ENCODE peak calls at places on chromosomes 7 and 10, in ten cellular contexts. I is naive thymus-derived CD4-positive, alpha-beta T cell; P is AG04450; E is brain microvascular endothelial cell; O is CD8-positive, alpha-beta T cell; X is IMR-90; B is NB4; Y is esophagus squamous epithelium; G is stomach; Z is AG10803. V is an unnamed sample.

GRCh38 chr7:122217125-122217524 is 73.1 kb upstream of the AASS start:
- DNase-seq in I (no peak), P (no peak), E (no peak), O (no peak), X (no peak), B (no peak), Y (no peak), G (no peak), Z (peak; percentile 3), V (no peak)

GRCh38 chr7:94451276-94451675 is 56.6 kb downstream of the COL1A2 start:
- DNase-seq in I (no peak), P (no peak), E (no peak), O (no peak), X (no peak), B (no peak), Y (no peak), G (no peak), Z (no peak), V (no peak)

GRCh38 chr7:65983965-65984654 is 2.1 kb upstream of the GUSB start:
- DNase-seq in I (no peak), P (no peak), E (no peak), O (no peak), X (no peak), B (no peak), Y (no peak), G (no peak), Z (no peak), V (peak; percentile 7)

GRCh38 chr10:1688531-1688930 is 48.8 kb downstream of the ADARB2 start:
- DNase-seq in I (no peak), P (no peak), E (no peak), O (no peak), X (no peak), B (no peak), Y (no peak), G (no peak), Z (no peak), V (no peak)

GRCh38 chr10:88841316-88842111 is 10.1 kb downstream of the ANKRD22 start:
- DNase-seq in I (no peak), P (no peak), E (no peak), O (no peak), X (no peak), B (peak; percentile 33), Y (no peak), G (peak; percentile 52), Z (no peak), V (no peak)

GRCh38 chr10:49254556-49255318 is 44.2 kb upstream of the C10orf71 start:
- DNase-seq in I (no peak), P (no peak), E (no peak), O (peak; percentile 40), X (no peak), B (peak; percentile 12), Y (no peak), G (no peak), Z (no peak), V (no peak)

GRCh38 chr7:106365252-106366005 is 80.6 kb upstream of the NAMPT start:
- DNase-seq in I (no peak), P (no peak), E (no peak), O (no peak), X (no peak), B (peak; percentile 78), Y (no peak), G (peak; percentile 60), Z (no peak), V (no peak)

GRCh38 chr7:19117870-19118608 is 603 bp upstream of the TWIST1 start:
- DNase-seq in I (no peak), P (no peak), E (peak; percentile 2), O (no peak), X (peak; percentile 21), B (peak; percentile 32), Y (no peak), G (no peak), Z (no peak), V (no peak)

GRCh38 chr7:140003913-140004382 is 58.8 kb downstream of the PARP12 start:
- DNase-seq in I (peak; percentile 36), P (peak; percentile 56), E (peak; percentile 61), O (peak; percentile 25), X (peak; percentile 75), B (peak; percentile 87), Y (no peak), G (peak; percentile 43), Z (peak; percentile 65), V (peak; percentile 33)

GRCh38 chr10:130109796-130110235 is 814 bp downstream of the C10orf143 start:
- DNase-seq in I (peak; percentile 82), P (peak; percentile 78), E (peak; percentile 81), O (peak; percentile 72), X (peak; percentile 85), B (peak; percentile 88), Y (peak; percentile 59), G (peak; percentile 82), Z (peak; percentile 87), V (peak; percentile 50)

GRCh38 chr7:156836443-156836842 is 56.5 kb downstream of the LMBR1 start:
- DNase-seq in I (no peak), P (no peak), E (no peak), O (no peak), X (peak; percentile 73), B (no peak), Y (no peak), G (no peak), Z (no peak), V (no peak)

GRCh38 chr7:142798451-142799438 is 28.0 kb downstream of the PRSS2 start:
- DNase-seq in I (peak; percentile 52), P (no peak), E (no peak), O (no peak), X (no peak), B (no peak), Y (no peak), G (no peak), Z (no peak), V (no peak)

GRCh38 chr10:131743190-131744151 is 157.3 kb upstream of the PPP2R2D start:
- DNase-seq in I (no peak), P (no peak), E (no peak), O (no peak), X (no peak), B (peak; percentile 99), Y (no peak), G (no peak), Z (no peak), V (no peak)

GRCh38 chr10:129953541-129954031 is 10.5 kb downstream of the EBF3 start:
- DNase-seq in I (no peak), P (no peak), E (no peak), O (no peak), X (no peak), B (no peak), Y (no peak), G (peak; percentile 8), Z (peak; percentile 94), V (no peak)

GRCh38 chr7:148763622-148764021 is 64.9 kb downstream of the CUL1 start:
- DNase-seq in I (no peak), P (peak; percentile 15), E (no peak), O (no peak), X (peak; percentile 55), B (no peak), Y (no peak), G (no peak), Z (peak; percentile 2), V (no peak)

GRCh38 chr10:19017491-19017890 is 31.1 kb upstream of the MALRD1 start:
- DNase-seq in I (no peak), P (no peak), E (no peak), O (no peak), X (no peak), B (no peak), Y (no peak), G (no peak), Z (no peak), V (no peak)
- H3K4me3 ChIP-seq in I (no peak overlapping the region), P (no peak overlapping the region), E (no peak overlapping the region), O (no peak overlapping the region), X (no peak overlapping the region), B (no peak overlapping the region), Y (no peak overlapping the region), G (no peak overlapping the region), Z (no peak overlapping the region), V (no peak overlapping the region)

DNA sequence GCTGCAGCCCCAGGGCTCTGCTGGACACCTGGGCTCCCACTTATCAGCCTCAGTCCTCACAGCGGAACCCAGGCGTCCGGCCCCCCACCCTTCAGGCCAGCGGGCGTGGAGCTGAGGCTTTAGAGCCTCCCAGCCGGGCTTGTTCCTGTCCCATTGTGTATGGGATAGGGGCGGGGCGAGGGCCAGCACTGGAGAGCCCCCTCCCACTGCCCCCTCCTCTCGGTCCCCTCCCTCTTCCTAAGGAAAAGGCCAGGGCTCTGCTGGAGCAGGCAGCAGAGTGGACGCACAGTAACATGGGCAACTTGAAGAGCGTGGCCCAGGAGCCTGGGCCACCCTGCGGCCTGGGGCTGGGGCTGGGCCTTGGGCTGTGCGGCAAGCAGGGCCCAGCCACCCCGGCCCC is 2.7 kb downstream of the NOS3 start:
- DNase-seq in I (no peak), P (no peak), E (no peak), O (no peak), X (no peak), B (no peak), Y (no peak), G (no peak), Z (no peak), V (no peak)
- H3K4me3 ChIP-seq in I (no peak overlapping the region), P (no peak overlapping the region), E (no peak overlapping the region), O (no peak overlapping the region), X (no peak overlapping the region), B (no peak overlapping the region), Y (no peak overlapping the region), G (peak overlapping the region; percentile 37), Z (no peak overlapping the region), V (no peak overlapping the region)

DNA sequence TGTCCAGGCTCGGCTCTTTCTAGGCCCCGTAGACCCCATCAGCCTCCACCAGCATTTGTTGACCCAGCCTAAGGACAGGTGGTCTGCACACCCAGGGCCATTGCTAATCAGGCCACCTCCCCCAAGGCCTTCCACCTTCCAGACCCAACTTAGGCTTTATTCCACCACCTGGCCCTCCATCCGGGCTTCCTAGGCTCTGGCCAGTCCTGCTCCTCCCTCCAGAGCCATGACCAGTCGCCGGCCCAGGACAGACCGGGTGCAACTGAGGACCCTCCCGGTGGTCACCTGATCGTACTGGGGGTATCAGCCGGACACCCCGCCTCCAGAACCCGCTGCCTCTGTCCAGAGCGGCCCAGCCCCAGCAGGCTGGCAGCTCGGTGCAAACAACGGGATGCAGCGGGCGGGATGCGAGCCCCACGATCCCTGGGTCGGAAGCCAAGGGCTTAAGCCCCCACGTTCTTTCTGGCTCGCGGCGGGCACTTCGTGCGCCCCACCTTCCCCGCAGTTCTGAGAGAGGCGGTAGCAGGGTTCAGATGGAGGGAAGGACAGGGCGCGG is 545 bp downstream of the NACAD start:
- DNase-seq in I (no peak), P (no peak), E (no peak), O (no peak), X (no peak), B (no peak), Y (no peak), G (no peak), Z (no peak), V (no peak)
- H3K4me3 ChIP-seq in I (no peak overlapping the region), P (peak overlapping the region; percentile 69), E (peak overlapping the region; percentile 52), O (no peak overlapping the region), X (peak overlapping the region; percentile 62), B (no peak overlapping the region), Y (peak overlapping the region; percentile 28), G (peak overlapping the region; percentile 64), Z (peak overlapping the region; percentile 67), V (no peak overlapping the region)

DNA sequence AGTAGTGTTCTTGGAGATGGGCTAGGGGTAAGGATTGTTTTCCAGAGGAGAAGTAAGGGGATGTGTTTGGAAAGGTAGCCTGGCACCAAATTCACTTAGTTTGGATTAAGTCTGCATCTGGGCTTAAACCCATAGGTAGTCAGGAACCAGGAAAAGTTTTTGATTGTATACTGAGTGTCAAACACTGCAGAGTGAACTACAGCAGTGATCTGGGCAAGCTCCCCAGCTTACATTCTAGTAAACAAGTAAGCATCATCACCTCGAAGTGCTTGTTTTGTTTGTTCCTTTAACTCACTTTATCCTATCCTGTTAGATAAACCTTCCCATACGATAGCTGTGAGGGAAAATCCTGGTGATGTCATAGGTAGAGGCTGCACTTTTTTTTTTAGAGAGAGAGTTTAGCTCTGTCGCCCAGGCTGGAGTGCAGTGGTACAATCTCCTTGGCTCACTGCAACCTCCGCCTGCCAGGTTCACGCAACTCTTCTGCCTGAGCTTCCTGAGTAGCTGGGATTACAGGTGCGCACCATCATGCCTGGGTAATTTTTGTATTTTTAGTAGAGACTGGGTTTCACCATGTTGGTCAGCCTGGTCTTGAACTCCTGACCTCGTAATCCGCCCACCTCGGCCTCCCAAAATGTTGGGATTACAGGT is 2.4 kb downstream of the RPS24 start:
- DNase-seq in I (no peak), P (no peak), E (no peak), O (no peak), X (no peak), B (no peak), Y (no peak), G (no peak), Z (no peak), V (no peak)
- H3K4me3 ChIP-seq in I (no peak overlapping the region), P (peak overlapping the region; percentile 7), E (peak overlapping the region; percentile 17), O (no peak overlapping the region), X (no peak overlapping the region), B (peak overlapping the region; percentile 93), Y (no peak overlapping the region), G (peak overlapping the region; percentile 97), Z (no peak overlapping the region), V (peak overlapping the region; percentile 83)

V was measured in MG63.